ENCODE peak calls at places on chromosomes 11 and 22, in nine cellular contexts. Y is foreskin keratinocyte; A is H9; K is Panc1; T is CD8-positive, alpha-beta memory T cell; R is effector memory CD4-positive, alpha-beta T cell; V is heart right ventricle; N is CD4-positive, CD25-positive, alpha-beta regulatory T cell; D is psoas muscle. J is an unnamed sample.

GRCh38 chr11:12785901-12786300 is 111.7 kb downstream of the TEAD1 start:
- DNase-seq in Y (no peak), A (no peak), K (no peak), T (no peak), R (no peak), V (no peak), N (no peak), D (no peak), J (no peak)

GRCh38 chr11:47351159-47352126 is 1.1 kb downstream of the MYBPC3 start:
- DNase-seq in Y (no peak), A (no peak), K (no peak), T (no peak), R (no peak), V (peak; percentile 77), N (no peak), D (no peak), J (no peak)

GRCh38 chr11:102469196-102469821 is 16.7 kb upstream of the TMEM123 start:
- DNase-seq in Y (no peak), A (no peak), K (no peak), T (no peak), R (no peak), V (no peak), N (no peak), D (no peak), J (no peak)

GRCh38 chr11:83042966-83043711 is 28.6 kb downstream of the RAB30 start:
- DNase-seq in Y (peak; percentile 63), A (no peak), K (no peak), T (no peak), R (no peak), V (no peak), N (no peak), D (no peak), J (no peak)

GRCh38 chr22:41699264-41700104 is at the start of gene MEI1:
- DNase-seq in Y (peak; percentile 25), A (peak; percentile 85), K (no peak), T (peak; percentile 83), R (peak; percentile 79), V (peak; percentile 92), N (peak; percentile 88), D (peak; percentile 92), J (peak; percentile 86)

GRCh38 chr11:112166561-112166960 is 611 bp upstream of the TEX12 start:
- DNase-seq in Y (peak; percentile 77), A (no peak), K (no peak), T (no peak), R (no peak), V (no peak), N (no peak), D (no peak), J (no peak)

GRCh38 chr11:94131363-94132115 is 2.9 kb downstream of the PANX1 start:
- DNase-seq in Y (peak; percentile 66), A (no peak), K (no peak), T (no peak), R (no peak), V (no peak), N (no peak), D (no peak), J (no peak)

GRCh38 chr11:118956094-118956846 is at the start of gene UPK2:
- DNase-seq in Y (peak; percentile 62), A (peak; percentile 93), K (peak; percentile 72), T (peak; percentile 86), R (peak; percentile 72), V (peak; percentile 89), N (peak; percentile 81), D (peak; percentile 95), J (peak; percentile 90)

GRCh38 chr11:63909621-63910506 is 7.1 kb downstream of the RCOR2 start:
- DNase-seq in Y (no peak), A (peak; percentile 77), K (no peak), T (no peak), R (no peak), V (no peak), N (no peak), D (no peak), J (no peak)

GRCh38 chr11:22044126-22044525 is 148.8 kb upstream of the ANO5 start:
- DNase-seq in Y (no peak), A (no peak), K (no peak), T (no peak), R (no peak), V (no peak), N (no peak), D (no peak), J (no peak)

GRCh38 chr22:19984201-19984753 is 32.3 kb downstream of the ARVCF start:
- DNase-seq in Y (peak; percentile 90), A (no peak), K (peak; percentile 64), T (no peak), R (no peak), V (peak; percentile 54), N (no peak), D (peak; percentile 90), J (no peak)

DNA sequence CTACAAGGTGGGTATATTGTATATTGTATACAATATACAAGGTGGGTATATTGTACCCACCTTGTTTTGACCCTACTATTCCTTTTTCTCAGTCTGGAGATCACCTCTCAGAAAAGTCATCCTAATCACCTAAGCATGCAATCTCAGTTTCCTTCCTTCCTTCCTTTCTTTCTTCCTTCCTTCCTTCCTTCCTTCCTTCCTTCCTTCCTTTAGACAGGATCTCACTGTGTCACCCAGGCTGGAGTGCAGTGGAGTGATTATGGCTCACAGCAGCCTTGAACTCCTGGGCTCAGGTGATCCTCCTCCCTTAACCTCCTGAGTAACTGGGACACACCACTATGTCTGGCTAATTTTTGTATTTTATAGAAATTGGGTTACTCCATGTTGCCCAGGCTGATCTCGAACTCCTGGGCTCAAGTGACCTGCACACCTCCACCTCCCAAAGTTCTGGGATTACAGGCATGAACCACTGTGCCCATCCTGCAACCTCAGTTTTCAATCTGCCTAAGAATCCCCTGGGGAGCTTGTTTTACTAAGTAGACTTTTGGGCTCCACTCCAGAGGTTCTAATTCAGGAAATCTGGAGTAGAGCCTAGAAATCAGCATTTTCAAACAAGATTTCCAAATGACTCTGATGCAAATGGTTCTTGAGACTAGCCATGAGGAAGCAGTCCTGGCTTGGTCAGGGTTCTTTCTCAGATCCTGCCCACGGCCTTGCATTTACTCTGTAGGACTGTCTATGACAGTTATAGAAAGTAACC is 1.4 kb upstream of the KCNE3 start:
- DNase-seq in Y (no peak), A (no peak), K (no peak), T (no peak), R (no peak), V (no peak), N (no peak), D (no peak), J (no peak)
- H3K27me3 ChIP-seq in Y (peaks cover 34% of the 10 kb centered on the region), A (no peaks in the 10 kb centered on the region), K (peaks cover 8% of the 10 kb centered on the region), T (peaks cover 4% of the 10 kb centered on the region), R (peaks cover 12% of the 10 kb centered on the region), V (no peaks in the 10 kb centered on the region), N (peaks cover 12% of the 10 kb centered on the region), D (no peaks in the 10 kb centered on the region), J (no peaks in the 10 kb centered on the region)

DNA sequence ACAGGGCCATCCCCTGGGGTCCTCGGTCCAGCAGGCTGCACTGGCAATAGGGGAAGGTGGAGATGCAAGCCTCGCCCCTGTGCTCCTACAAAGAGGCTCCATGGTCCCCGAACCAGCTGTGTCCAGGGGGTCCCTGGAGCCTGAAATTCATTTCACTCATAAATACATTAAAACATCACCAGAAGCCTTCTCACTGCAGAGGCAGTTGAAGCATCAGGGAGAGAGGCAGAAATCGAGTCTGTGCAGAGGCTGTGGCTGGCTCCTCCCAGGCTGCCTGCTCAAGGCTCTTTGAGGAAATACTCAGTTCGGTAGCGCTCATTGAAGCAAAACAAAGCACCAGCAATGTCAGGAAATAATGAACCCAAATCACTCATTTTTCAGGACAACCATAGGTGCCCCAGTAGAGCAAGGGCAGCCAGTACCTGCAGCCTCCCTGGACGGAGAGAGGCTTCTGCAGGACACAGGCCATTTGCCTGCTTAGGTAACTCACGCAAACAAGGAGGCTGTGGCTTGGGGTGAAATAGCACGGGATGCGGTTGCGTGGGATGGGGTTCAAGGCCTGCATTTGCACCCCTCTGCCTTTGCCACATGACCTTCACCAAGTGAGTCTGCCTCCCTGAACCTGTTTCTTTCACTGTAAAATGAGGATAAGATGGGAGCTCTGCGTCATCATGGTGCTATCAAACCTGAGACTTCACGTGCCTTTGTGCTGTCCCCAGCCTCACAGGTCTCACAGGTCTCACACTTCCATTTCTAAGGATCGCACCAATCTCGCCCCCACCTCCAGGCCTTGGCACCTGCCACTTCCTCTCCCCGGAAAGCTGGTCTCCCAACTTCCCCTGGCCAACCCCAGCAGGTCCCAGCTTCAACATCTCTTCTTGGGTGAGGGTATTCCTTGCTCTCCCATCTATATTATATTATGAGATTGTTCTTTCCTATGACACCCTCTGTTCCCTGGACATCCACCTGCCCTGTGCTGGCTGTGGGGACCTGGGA is 84.3 kb upstream of the SHISAL1 start:
- DNase-seq in Y (no peak), A (peak; percentile 19), K (no peak), T (no peak), R (no peak), V (peak; percentile 2), N (no peak), D (peak; percentile 34), J (no peak)
- H3K27me3 ChIP-seq in Y (peaks cover 36% of the 10 kb centered on the region), A (no peaks in the 10 kb centered on the region), K (no peaks in the 10 kb centered on the region), T (no peaks in the 10 kb centered on the region), R (no peaks in the 10 kb centered on the region), V (no peaks in the 10 kb centered on the region), N (no peaks in the 10 kb centered on the region), D (no peaks in the 10 kb centered on the region), J (no peaks in the 10 kb centered on the region)

DNA sequence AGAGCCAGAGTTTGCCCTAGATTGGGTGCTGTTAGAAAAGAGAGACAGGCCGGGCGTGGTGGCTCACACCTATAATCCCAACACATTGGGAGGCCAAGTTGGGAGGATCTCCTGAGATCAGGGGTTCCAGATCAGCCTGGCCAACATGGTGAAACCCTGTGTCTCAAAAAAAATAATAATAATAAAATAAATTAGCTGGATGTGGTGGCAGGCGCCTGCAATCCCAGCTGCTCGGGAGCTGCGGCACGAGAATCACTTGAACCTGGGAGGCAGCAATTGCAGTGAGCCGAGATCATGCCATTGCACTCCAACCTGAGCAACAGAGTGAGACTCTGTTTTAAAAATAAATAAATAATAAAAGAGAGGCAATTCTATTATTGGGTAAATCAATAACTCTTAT is 199.2 kb upstream of the GUCY1A2 start:
- DNase-seq in Y (no peak), A (no peak), K (no peak), T (no peak), R (no peak), V (no peak), N (no peak), D (no peak), J (no peak)
- H3K27me3 ChIP-seq in Y (no peaks in the 10 kb centered on the region), A (no peaks in the 10 kb centered on the region), K (no peaks in the 10 kb centered on the region), T (no peaks in the 10 kb centered on the region), R (no peaks in the 10 kb centered on the region), V (no peaks in the 10 kb centered on the region), N (no peaks in the 10 kb centered on the region), D (no peaks in the 10 kb centered on the region), J (no peaks in the 10 kb centered on the region)

DNA sequence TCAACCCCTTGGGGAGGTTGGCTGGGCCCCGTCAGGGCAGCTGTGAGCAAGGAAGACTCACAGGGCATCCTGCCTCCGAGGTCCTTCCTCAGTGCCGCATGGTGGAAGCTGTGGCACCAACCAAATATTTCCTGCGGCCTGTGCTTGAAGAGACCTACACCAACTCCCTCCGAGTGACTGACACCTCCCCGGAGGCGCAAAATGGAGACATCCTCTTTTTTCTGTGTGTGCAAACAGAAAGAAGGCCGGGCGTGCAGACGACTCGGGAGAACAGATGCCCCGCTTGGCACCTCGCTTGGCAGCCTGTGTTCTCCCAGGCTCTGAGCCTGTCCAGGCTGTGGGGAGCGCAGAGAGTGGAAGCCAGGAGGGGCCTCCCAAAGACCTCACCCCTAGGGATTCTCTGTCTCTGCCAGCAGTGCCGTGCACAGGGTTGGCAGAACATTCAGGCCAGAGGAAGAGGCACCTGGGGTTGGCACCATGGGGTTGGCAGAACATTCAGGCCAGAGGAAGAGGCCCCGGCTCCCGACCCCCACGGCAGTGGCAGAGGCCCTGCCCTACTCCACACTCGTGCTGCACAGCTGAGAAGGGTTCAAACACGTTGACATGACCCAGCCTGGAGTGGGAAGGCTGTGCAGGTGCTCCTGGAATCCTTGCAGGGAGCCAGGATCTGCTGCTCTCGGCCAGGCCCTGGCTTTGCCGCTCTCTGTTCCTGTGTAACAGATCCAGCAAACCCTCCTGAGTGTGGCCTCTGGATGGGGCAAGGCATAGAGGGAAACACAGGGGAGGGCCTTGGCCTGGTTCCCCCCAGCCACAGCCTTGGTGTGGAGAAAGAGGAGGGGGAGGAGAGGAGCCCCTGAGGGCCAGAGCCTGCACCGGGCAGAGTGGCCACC is 805.5 kb downstream of the BRD1 start:
- DNase-seq in Y (no peak), A (no peak), K (no peak), T (no peak), R (no peak), V (no peak), N (no peak), D (peak; percentile 30), J (no peak)
- H3K27me3 ChIP-seq in Y (no peaks in the 10 kb centered on the region), A (no peaks in the 10 kb centered on the region), K (no peaks in the 10 kb centered on the region), T (no peaks in the 10 kb centered on the region), R (no peaks in the 10 kb centered on the region), V (peaks cover 11% of the 10 kb centered on the region), N (no peaks in the 10 kb centered on the region), D (no peaks in the 10 kb centered on the region), J (no peaks in the 10 kb centered on the region)

J was measured in lung.